ENCODE peak calls at places on chromosomes 5 and 9, in five cellular contexts. U is neural crest cell, Y is right atrium auricular region, H is choroid plexus epithelial cell, S is astrocyte of the spinal cord. O is an unnamed sample.

GRCh38 chr9:134210511-134210907 is 46.1 kb upstream of the RNU6ATAC start:
- DNase-seq in S (no peak), H (no peak), Y (no peak), U (no peak), O (no peak)

GRCh38 chr9:33431420-33431819 is 16.0 kb downstream of the AQP3 start:
- DNase-seq in U (no peak), H (no peak), S (no peak), Y (no peak), O (no peak)

GRCh38 chr5:28065664-28066063 is 1027.3 kb upstream of the CDH9 start:
- DNase-seq in S (no peak), Y (no peak), H (no peak), U (no peak), O (no peak)

GRCh38 chr9:21813575-21814473 is 11.4 kb downstream of the MTAP start:
- DNase-seq in S (peak; percentile 90), H (peak; percentile 93), U (peak; percentile 51), Y (peak; percentile 76), O (peak; percentile 53)

GRCh38 chr5:56259002-56259511 is 25.9 kb upstream of the ANKRD55 start:
- DNase-seq in S (peak; percentile 95), Y (no peak), U (no peak), H (peak; percentile 97), O (peak; percentile 24)

GRCh38 chr5:180156141-180156540 is 52.9 kb downstream of the RASGEF1C start:
- DNase-seq in H (no peak), Y (peak; percentile 23), U (no peak), S (no peak), O (no peak)

GRCh38 chr9:7976167-7976755 is 176.7 kb upstream of the DMAC1 start:
- DNase-seq in H (no peak), Y (no peak), S (peak; percentile 11), U (no peak), O (peak; percentile 42)

GRCh38 chr9:117425562-117425961 is 10.7 kb upstream of the ASTN2 start:
- DNase-seq in U (no peak), H (no peak), S (no peak), Y (no peak), O (no peak)

GRCh38 chr9:76667521-76667957 is 96.7 kb upstream of the PCA3 start:
- DNase-seq in H (peak; percentile 69), Y (no peak), U (no peak), S (peak; percentile 54), O (no peak)

GRCh38 chr9:130877300-130877699 is 19.3 kb downstream of the QRFP start:
- DNase-seq in S (no peak), U (no peak), Y (no peak), H (no peak), O (no peak)

GRCh38 chr5:28473531-28474107 is 1435.2 kb upstream of the CDH9 start:
- DNase-seq in S (peak; percentile 35), H (peak; percentile 78), Y (no peak), U (no peak), O (no peak)

GRCh38 chr9:129835860-129836223 is 584 bp downstream of the USP20 start:
- DNase-seq in S (no peak), H (no peak), U (no peak), Y (no peak), O (no peak)

GRCh38 chr9:31445960-31446359 is 938.5 kb upstream of the ACO1 start:
- DNase-seq in U (no peak), H (no peak), S (no peak), Y (no peak), O (peak; percentile 4)

GRCh38 chr5:109080896-109081295 is 328.9 kb downstream of the PJA2 start:
- DNase-seq in U (no peak), Y (no peak), H (no peak), S (no peak), O (no peak)

GRCh38 chr5:172768573-172769323 is 2.2 kb downstream of the DUSP1 start:
- DNase-seq in S (peak; percentile 73), H (peak; percentile 82), Y (no peak), U (no peak), O (no peak)

GRCh38 chr5:83924171-83924570 is 203.5 kb upstream of the HAPLN1 start:
- DNase-seq in H (peak; percentile 75), S (peak; percentile 92), U (no peak), Y (no peak), O (no peak)

GRCh38 chr5:14362511-14362910 is 219.1 kb upstream of the OTULINL start:
- DNase-seq in S (no peak), H (no peak), Y (no peak), U (no peak), O (no peak)

DNA sequence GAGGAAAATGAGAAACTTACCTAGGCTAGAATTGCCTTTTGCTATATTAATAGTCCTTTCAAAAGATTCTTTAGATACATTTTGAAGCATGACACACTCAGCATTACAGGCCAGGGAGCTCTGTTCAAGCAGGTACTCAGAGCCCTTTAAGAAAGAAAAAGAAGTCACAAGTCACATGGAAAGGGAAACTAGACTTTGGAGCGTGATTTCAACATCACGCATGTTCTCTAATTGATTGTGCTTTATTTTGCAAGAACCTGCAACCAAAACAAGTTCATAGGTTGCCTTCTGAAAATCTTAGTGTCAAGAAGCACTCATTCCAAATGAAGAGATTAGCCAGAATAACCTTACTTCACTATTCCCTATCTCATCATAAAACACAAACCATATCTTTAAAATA is 103.8 kb downstream of the MPDZ start:
- DNase-seq in H (no peak), Y (no peak), U (no peak), S (no peak), O (no peak)
- TF ChIP-seq CTCF in H (no peak), Y (no peak), U (no peak), S (no peak), O (no peak)

DNA sequence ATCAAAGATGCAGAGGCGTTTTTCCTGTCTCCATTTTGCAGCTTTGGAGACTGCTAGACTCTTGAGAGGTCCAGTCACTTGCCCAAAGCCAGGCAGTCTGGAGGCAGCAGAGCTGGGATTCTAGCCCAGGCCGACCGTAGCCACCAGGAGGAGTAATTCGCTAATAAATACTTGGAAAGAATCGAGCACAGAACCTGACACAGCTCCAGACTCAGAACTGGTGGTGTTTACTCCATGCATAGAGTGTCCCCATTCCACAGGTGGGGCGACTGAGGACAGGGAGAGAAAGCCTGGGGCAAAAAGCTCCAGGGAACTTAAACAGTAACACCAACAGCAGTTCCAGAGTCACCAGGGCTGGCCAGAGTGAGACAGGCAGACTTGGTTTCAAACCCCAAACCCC is 10.7 kb upstream of the CERCAM start:
- DNase-seq in H (peak; percentile 60), S (peak; percentile 29), Y (no peak), U (no peak), O (no peak)
- TF ChIP-seq CTCF in H (peak; percentile 67), S (peak; percentile 46), Y (no peak), U (no peak), O (no peak)

DNA sequence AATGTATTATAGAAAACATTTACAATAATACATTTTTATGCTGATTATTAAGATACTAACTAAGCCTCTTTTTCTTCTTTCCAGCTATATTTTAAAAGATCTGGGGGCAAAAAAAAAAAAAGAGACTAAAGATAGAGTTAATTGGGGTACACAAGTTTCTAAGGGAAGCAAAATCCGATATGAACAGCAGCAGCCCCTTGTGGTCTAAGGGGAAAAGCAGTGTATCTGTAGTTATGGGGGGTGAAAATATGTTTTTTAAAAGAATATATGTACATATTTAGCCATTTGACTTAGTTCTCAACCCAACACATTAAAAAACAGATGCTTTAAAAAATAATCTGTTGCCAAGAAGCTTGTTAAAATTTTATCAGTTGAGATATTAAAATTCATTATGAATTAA is 134.3 kb upstream of the POU5F2 start:
- DNase-seq in Y (no peak), S (no peak), U (no peak), H (peak; percentile 9), O (no peak)
- TF ChIP-seq CTCF in Y (no peak), S (no peak), U (no peak), H (peak; percentile 49), O (no peak)

GRCh38 chr5:115625579-115626443 is at the start of gene TMED7:
- DNase-seq in H (peak; percentile 99), S (peak; percentile 99), U (peak; percentile 99), Y (peak; percentile 99), O (peak; percentile 96)
- TF ChIP-seq CTCF in H (no peak), S (no peak), U (peak; percentile 31), Y (no peak), O (no peak)

GRCh38 chr9:1870915-1871314 is 144.2 kb upstream of the SMARCA2 start:
- DNase-seq in H (no peak), Y (no peak), U (no peak), S (no peak), O (no peak)

GRCh38 chr9:1871486-1872181 is 143.5 kb upstream of the SMARCA2 start:
- DNase-seq in S (no peak), U (no peak), Y (no peak), H (peak; percentile 5), O (no peak)

GRCh38 chr9:1875251-1875851 is 139.8 kb upstream of the SMARCA2 start:
- DNase-seq in U (no peak), H (no peak), S (no peak), Y (no peak), O (no peak)

DNA sequence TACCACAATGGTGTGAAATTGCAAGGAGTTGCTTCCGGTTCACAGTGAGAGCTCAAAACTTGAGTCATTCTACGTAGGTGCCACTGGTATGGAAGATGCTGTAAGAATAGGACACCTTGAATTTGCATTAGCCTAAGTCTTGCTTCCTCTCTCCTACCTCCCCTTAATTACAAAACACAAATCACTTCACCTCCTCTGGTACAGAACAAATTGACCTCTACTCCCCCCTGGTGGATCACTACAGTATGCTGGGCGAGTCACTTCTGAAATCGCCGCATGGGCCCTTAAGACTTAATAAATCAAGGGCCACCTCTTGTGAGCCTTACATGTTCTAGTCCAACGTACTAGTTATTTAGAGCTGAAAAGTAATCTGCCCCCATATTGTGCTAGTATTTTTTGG is 145.3 kb upstream of the SMARCA2 start:
- DNase-seq in U (peak; percentile 14), Y (no peak), H (peak; percentile 13), S (no peak), O (peak; percentile 27)
- TF ChIP-seq CTCF in U (peak; percentile 70), Y (no peak), H (peak; percentile 45), S (peak; percentile 24), O (peak; percentile 63)

GRCh38 chr5:89613222-89613956 is 730.4 kb upstream of the MEF2C start:
- DNase-seq in Y (no peak), S (no peak), U (no peak), H (peak; percentile 4), O (peak; percentile 50)
- TF ChIP-seq CTCF in Y (no peak), S (no peak), U (no peak), H (no peak), O (no peak)

DNA sequence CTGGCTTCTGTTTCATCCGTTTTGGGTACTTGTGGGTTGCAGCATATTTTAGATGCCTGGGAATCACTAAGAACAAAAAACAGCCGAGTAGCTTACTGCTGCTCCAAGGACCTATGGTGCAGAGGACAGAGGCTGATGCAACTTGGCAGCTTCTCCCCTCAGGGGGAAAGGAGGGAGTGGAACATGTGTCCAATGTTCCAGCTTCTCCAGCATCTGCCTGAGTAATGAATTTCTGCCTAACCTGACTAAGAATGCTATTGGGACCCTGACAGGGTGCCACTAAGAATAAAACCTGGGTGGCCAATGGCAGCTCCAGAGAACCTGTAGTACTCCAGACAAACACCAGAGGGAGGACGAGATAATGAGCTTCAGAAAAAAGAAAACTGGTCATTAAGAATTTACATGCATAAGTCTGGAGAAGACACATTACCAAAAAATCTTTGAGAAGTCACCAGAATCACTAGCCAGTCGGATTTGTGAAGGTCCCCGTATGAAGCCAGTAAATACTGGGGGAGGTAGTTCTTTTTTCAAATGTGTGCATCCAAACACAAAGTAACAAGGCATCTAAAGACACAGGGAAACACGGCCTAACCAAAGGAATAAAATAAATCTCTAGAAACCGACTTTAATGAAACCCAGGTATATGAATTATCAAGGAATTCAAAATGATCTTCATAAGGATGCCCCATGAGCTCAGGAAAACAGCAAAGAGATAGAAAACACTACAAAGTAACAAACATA is 293.5 kb downstream of the HINT1 start:
- DNase-seq in S (peak; percentile 20), U (peak; percentile 25), H (peak; percentile 53), Y (no peak), O (peak; percentile 37)
- TF ChIP-seq CTCF in S (peak; percentile 61), U (peak; percentile 65), H (peak; percentile 75), Y (peak; percentile 59), O (peak; percentile 58)

O was measured in GM13977.